ENCODE peak calls at places on chromosomes 4 and X, in nine cellular contexts. J, K, O, P, L, C, Q, V and T are unnamed samples.

GRCh38 chr4:84719115-84719514 is 136.2 kb downstream of the CDS1 start:
- DNase-seq in J (no peak), K (no peak), O (no peak), P (no peak), L (no peak), C (no peak), Q (no peak), V (no peak), T (no peak)

GRCh38 chrX:1392376-1393130 is 640 bp upstream of the SLC25A6 start:
- DNase-seq in J (no peak), K (peak; percentile 74), O (no peak), P (peak; percentile 78), L (peak; percentile 15), C (peak; percentile 86), Q (no peak), V (peak; percentile 32), T (no peak)

GRCh38 chr4:186761281-186761897 is 37.7 kb upstream of the FAT1 start:
- DNase-seq in J (no peak), K (no peak), O (no peak), P (no peak), L (no peak), C (no peak), Q (no peak), V (no peak), T (no peak)

GRCh38 chr4:98341309-98341708 is 80.1 kb downstream of the RAP1GDS1 start:
- DNase-seq in J (no peak), K (no peak), O (no peak), P (no peak), L (no peak), C (no peak), Q (no peak), V (no peak), T (no peak)

GRCh38 chr4:36414248-36414647 is 132.8 kb downstream of the DTHD1 start:
- DNase-seq in J (no peak), K (no peak), O (no peak), P (no peak), L (no peak), C (no peak), Q (no peak), V (peak; percentile 35), T (no peak)

GRCh38 chr4:186932196-186932595 is 208.5 kb upstream of the FAT1 start:
- DNase-seq in J (no peak), K (no peak), O (no peak), P (no peak), L (no peak), C (no peak), Q (no peak), V (no peak), T (no peak)

GRCh38 chr4:25608644-25609043 is 47.0 kb upstream of the SLC34A2 start:
- DNase-seq in J (no peak), K (no peak), O (no peak), P (no peak), L (no peak), C (no peak), Q (no peak), V (no peak), T (no peak)

GRCh38 chrX:49710744-49711319 is 15.0 kb upstream of the PAGE1 start:
- DNase-seq in J (no peak), K (no peak), O (no peak), P (no peak), L (no peak), C (no peak), Q (no peak), V (no peak), T (no peak)

GRCh38 chr4:137558951-137559350 is 26.7 kb upstream of the PCDH18 start:
- DNase-seq in J (no peak), K (no peak), O (no peak), P (no peak), L (peak; percentile 24), C (no peak), Q (no peak), V (no peak), T (no peak)

GRCh38 chr4:48205092-48205491 is 64.5 kb downstream of the TEC start:
- DNase-seq in J (no peak), K (no peak), O (no peak), P (no peak), L (no peak), C (no peak), Q (no peak), V (no peak), T (no peak)

GRCh38 chr4:95638920-95639501 is 90.2 kb upstream of the UNC5C start:
- DNase-seq in J (no peak), K (no peak), O (no peak), P (no peak), L (no peak), C (no peak), Q (no peak), V (peak; percentile 38), T (no peak)

GRCh38 chr4:43360296-43360695 is 467.8 kb downstream of the GRXCR1 start:
- DNase-seq in J (no peak), K (no peak), O (no peak), P (no peak), L (no peak), C (no peak), Q (no peak), V (no peak), T (no peak)

DNA sequence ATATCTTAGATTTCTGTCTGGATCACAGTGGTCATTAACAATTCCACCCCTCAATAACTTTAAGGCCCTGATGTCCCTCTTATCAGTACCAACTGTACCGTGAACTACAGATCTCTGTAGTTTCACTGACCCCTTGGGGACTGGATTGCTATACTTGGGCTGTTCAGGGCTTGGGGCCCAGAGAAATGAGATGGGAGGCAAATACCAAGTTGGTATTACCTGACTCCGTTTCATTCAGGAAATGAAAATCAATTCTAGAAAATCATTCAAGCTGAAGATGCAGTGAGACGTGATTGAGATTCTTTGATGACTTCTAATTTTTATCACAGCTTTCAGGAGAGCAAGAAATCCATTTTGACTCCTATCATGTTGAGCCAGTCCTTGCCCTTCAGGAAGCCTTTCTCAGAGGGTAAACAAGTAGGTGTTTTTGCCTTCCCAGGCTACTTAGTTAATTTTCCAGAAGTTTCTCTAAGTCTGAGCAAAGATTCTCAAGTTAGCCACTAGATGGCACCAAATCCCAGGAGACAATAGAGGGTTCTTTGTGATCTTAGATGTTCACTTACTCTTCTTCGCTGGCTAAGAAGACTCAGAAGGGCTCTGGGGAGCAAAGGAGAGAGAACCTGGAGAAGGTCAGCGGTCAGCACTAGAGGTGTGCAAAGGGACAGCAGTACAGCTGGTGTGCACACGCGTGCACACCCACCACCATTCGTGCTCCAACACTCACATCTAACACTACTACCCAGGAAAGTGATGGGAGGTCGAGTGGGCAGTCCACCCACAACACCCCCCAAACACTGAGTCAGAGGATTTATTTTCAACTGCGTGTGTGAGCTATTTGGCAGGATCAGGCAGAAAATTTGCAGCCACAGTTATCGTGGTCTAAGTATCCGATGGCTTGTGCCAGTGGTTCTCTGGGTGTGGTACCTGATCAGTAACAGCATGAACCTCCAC is 7.4 kb downstream of the HNRNPH2 start:
- DNase-seq in J (peak; percentile 70), K (peak; percentile 38), O (no peak), P (peak; percentile 19), L (peak; percentile 63), C (peak; percentile 24), Q (no peak), V (peak; percentile 69), T (peak; percentile 84)
- H3K27ac ChIP-seq in J (peak overlapping the region; percentile 42), K (peak overlapping the region; percentile 96), O (no peak overlapping the region), P (peak overlapping the region; percentile 72), L (peak overlapping the region; percentile 2), C (peak overlapping the region; percentile 66), Q (peak overlapping the region; percentile 67), V (peak overlapping the region; percentile 30), T (peak overlapping the region; percentile 71)

DNA sequence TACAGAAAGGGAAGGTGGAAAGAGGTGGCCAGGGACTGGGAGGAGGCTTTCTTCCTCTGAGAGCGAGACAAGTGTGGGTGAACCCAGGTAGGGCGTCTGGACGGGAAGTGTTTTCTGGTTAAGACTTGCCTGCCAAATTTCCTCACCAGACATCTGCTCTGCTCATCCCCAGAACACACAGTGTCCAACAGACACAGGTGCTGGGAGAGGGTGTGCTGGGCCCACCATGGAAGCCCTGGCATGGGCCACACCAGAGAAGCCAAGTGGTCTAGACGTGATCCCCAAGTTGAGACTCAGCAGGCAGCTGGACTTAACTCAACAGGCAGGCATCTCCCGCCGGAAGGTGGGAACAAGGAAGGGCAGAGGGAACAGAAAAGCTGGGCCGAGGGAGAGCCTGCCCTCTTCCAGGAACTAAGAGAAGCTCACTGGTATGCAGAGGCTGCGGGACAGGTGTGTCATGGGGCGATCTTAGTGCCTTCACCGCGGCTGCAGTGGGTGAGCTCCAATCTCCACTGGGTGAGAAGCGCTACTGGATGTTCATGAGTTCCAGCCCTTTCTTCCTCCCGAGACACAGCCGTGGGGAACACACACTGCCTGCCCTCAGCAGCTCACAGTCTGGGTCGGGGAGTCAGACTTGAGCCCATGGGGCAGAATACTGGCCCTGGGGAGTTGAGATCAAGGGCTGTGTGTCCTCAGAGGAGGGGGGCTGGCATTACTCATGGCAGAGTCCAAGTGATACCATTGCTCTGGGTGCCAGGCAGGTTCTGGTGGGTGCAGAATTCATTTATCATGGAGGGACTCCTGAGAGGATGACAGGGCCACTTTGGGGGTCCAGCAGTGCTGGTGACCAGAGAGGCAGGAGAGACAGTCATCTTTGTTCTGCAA is 110.2 kb downstream of the CPZ start:
- DNase-seq in J (no peak), K (no peak), O (no peak), P (peak; percentile 16), L (no peak), C (no peak), Q (no peak), V (no peak), T (no peak)
- H3K27me3 ChIP-seq in J (no peaks in the 10 kb centered on the region), K (peaks cover 3% of the 10 kb centered on the region), O (no peaks in the 10 kb centered on the region), P (peaks cover 6% of the 10 kb centered on the region), L (peaks cover 4% of the 10 kb centered on the region), C (peaks cover 84% of the 10 kb centered on the region), Q (peaks cover 62% of the 10 kb centered on the region), V (peaks cover 100% of the 10 kb centered on the region), T (no peaks in the 10 kb centered on the region)

GRCh38 chrX:10121787-10122186 is 35.0 kb upstream of the CLCN4 start:
- DNase-seq in J (no peak), K (no peak), O (no peak), P (no peak), L (no peak), C (no peak), Q (no peak), V (peak; percentile 88), T (no peak)
- H3K9me3 ChIP-seq in J (no peaks in the 10 kb centered on the region), K (no peaks in the 10 kb centered on the region), O (no peaks in the 10 kb centered on the region), P (no peaks in the 10 kb centered on the region), L (peaks cover 26% of the 10 kb centered on the region), C (no peaks in the 10 kb centered on the region), Q (no peaks in the 10 kb centered on the region), V (no peaks in the 10 kb centered on the region), T (no peaks in the 10 kb centered on the region)

GRCh38 chrX:153673398-153674218 is at the start of gene PNCK:
- DNase-seq in J (no peak), K (no peak), O (no peak), P (no peak), L (no peak), C (no peak), Q (no peak), V (no peak), T (no peak)

GRCh38 chrX:153671589-153672530 is 1.8 kb downstream of the PNCK start:
- DNase-seq in J (no peak), K (no peak), O (no peak), P (no peak), L (no peak), C (no peak), Q (no peak), V (no peak), T (no peak)

GRCh38 chrX:153670748-153671588 is 2.6 kb downstream of the PNCK start:
- DNase-seq in J (no peak), K (no peak), O (no peak), P (no peak), L (no peak), C (no peak), Q (no peak), V (no peak), T (no peak)

GRCh38 chrX:153674219-153674851 is 722 bp upstream of the PNCK start:
- DNase-seq in J (no peak), K (no peak), O (no peak), P (no peak), L (no peak), C (no peak), Q (no peak), V (no peak), T (no peak)

GRCh38 chrX:153672531-153673397 is 849 bp downstream of the PNCK start:
- DNase-seq in J (no peak), K (no peak), O (no peak), P (no peak), L (no peak), C (no peak), Q (no peak), V (no peak), T (no peak)
- H3K27ac ChIP-seq in J (no peak overlapping the region), K (no peak overlapping the region), O (no peak overlapping the region), P (no peak overlapping the region), L (no peak overlapping the region), C (no peak overlapping the region), Q (no peak overlapping the region), V (no peak overlapping the region), T (no peak overlapping the region)